ENCODE peak calls at places on chromosomes 1 and 21, in seven cellular contexts. One of them, this sample, is unnamed.

GRCh38 chr1:201103666-201104065 is 8.6 kb downstream of the CACNA1S start:
- DNase-seq in transverse colon: no peak
- DNase-seq in GM23338: no peak
- DNase-seq in stomach: no peak
- DNase-seq in breast epithelium: no peak
- DNase-seq in K562: no peak
- DNase-seq in HCT116: no peak
- DNase-seq in this sample: no peak

GRCh38 chr1:184513966-184514365 is 127.1 kb downstream of the C1orf21 start:
- DNase-seq in GM23338: no peak
- DNase-seq in stomach: no peak
- DNase-seq in breast epithelium: no peak
- DNase-seq in K562: no peak
- DNase-seq in HCT116: no peak
- DNase-seq in transverse colon: no peak
- DNase-seq in this sample: peak; percentile 75

GRCh38 chr1:239823852-239824251 is 267.8 kb upstream of the FMN2 start:
- DNase-seq in K562: no peak
- DNase-seq in stomach: no peak
- DNase-seq in HCT116: no peak
- DNase-seq in transverse colon: no peak
- DNase-seq in breast epithelium: no peak
- DNase-seq in GM23338: no peak
- DNase-seq in this sample: no peak

GRCh38 chr1:100134872-100135271 is 1.9 kb downstream of the TRMT13 start:
- DNase-seq in HCT116: no peak
- DNase-seq in stomach: no peak
- DNase-seq in GM23338: no peak
- DNase-seq in K562: peak; percentile 23
- DNase-seq in transverse colon: no peak
- DNase-seq in breast epithelium: no peak
- DNase-seq in this sample: no peak

GRCh38 chr21:37582613-37583012 is 216.0 kb downstream of the DYRK1A start:
- DNase-seq in GM23338: peak; percentile 40
- DNase-seq in breast epithelium: no peak
- DNase-seq in K562: peak; percentile 78
- DNase-seq in transverse colon: no peak
- DNase-seq in HCT116: peak; percentile 18
- DNase-seq in stomach: no peak
- DNase-seq in this sample: no peak

GRCh38 chr21:28283652-28284490 is 708.8 kb downstream of the LTN1 start:
- DNase-seq in GM23338: no peak
- DNase-seq in breast epithelium: no peak
- DNase-seq in stomach: no peak
- DNase-seq in K562: no peak
- DNase-seq in HCT116: no peak
- DNase-seq in transverse colon: no peak
- DNase-seq in this sample: no peak

GRCh38 chr1:19921310-19921709 is 2.1 kb downstream of the PLA2G2E start:
- DNase-seq in transverse colon: peak; percentile 64
- DNase-seq in GM23338: no peak
- DNase-seq in breast epithelium: no peak
- DNase-seq in K562: no peak
- DNase-seq in HCT116: no peak
- DNase-seq in stomach: no peak
- DNase-seq in this sample: no peak

GRCh38 chr1:198935371-198935921 is 296.6 kb downstream of the PTPRC start:
- DNase-seq in GM23338: peak; percentile 16
- DNase-seq in K562: peak; percentile 2
- DNase-seq in HCT116: peak; percentile 98
- DNase-seq in transverse colon: peak; percentile 65
- DNase-seq in stomach: peak; percentile 69
- DNase-seq in breast epithelium: peak; percentile 51
- DNase-seq in this sample: peak; percentile 74

GRCh38 chr1:76351655-76352054 is 277.1 kb downstream of the ST6GALNAC3 start:
- DNase-seq in GM23338: no peak
- DNase-seq in transverse colon: no peak
- DNase-seq in K562: no peak
- DNase-seq in HCT116: no peak
- DNase-seq in stomach: no peak
- DNase-seq in breast epithelium: no peak
- DNase-seq in this sample: no peak

GRCh38 chr1:175536369-175536768 is 207.0 kb downstream of the TNR start:
- DNase-seq in GM23338: no peak
- DNase-seq in breast epithelium: no peak
- DNase-seq in HCT116: no peak
- DNase-seq in stomach: no peak
- DNase-seq in K562: no peak
- DNase-seq in transverse colon: no peak
- DNase-seq in this sample: no peak

GRCh38 chr1:106620521-106620954 is 435.9 kb upstream of the PRMT6 start:
- DNase-seq in transverse colon: no peak
- DNase-seq in breast epithelium: no peak
- DNase-seq in K562: no peak
- DNase-seq in GM23338: no peak
- DNase-seq in HCT116: no peak
- DNase-seq in stomach: no peak
- DNase-seq in this sample: peak; percentile 70

GRCh38 chr21:44071359-44072104 is 35.7 kb upstream of the PWP2 start:
- DNase-seq in K562: no peak
- DNase-seq in HCT116: no peak
- DNase-seq in GM23338: peak; percentile 38
- DNase-seq in breast epithelium: no peak
- DNase-seq in stomach: no peak
- DNase-seq in transverse colon: no peak
- DNase-seq in this sample: no peak

GRCh38 chr1:92038695-92039346 is 9.0 kb downstream of the EPHX4 start:
- DNase-seq in HCT116: no peak
- DNase-seq in transverse colon: no peak
- DNase-seq in K562: no peak
- DNase-seq in stomach: no peak
- DNase-seq in GM23338: no peak
- DNase-seq in breast epithelium: no peak
- DNase-seq in this sample: no peak

GRCh38 chr1:159922499-159923202 is 2.7 kb downstream of the TAGLN2 start:
- DNase-seq in GM23338: no peak
- DNase-seq in stomach: peak; percentile 51
- DNase-seq in K562: peak; percentile 39
- DNase-seq in breast epithelium: no peak
- DNase-seq in HCT116: no peak
- DNase-seq in transverse colon: peak; percentile 66
- DNase-seq in this sample: peak; percentile 75

DNA sequence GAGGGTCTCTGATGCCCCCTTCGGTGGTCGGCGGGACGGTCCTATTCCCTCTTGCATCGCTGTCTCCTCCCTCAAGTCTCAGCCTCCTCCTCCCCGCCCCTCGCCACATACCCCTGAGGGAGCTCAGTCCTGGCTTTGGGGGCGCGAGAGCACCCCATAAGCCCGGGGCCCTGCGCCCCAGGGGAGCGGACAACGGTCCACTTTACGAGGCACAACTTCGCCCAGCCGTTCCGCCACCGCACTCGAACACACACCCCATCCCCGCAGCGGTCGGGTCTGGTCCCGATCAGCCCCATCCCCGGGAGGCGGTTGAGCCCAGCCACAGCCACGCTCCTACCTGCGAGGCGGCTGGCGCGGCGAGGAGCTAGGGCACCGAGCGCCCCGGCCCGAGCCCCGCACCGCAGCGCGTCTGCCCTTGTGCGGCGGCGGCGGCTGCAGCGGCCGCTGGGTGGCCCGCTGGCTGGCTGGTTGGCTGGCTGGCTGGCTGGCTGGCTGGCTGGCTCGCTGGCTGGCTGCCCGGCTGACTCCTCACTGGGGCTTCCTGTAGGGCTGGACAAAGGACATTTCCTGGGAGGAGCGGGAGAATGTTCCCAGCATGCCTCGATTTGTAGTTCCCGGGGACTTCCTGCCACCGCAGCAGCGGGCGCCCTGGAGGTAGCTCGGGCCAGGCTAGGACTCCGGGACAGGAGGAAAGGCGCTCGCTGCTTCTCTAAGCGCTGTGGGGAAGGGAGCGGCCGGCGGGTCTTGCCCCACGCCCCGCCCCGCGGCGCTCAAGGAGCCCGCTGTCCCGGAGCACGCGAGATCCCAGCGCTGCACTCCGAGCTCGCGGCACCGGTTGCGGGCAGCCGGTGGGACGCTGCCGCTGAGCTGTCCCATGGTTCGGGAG is at the start of gene ZNF697:
- DNase-seq in breast epithelium: peak; percentile 95
- DNase-seq in transverse colon: peak; percentile 97
- DNase-seq in HCT116: peak; percentile 89
- DNase-seq in stomach: peak; percentile 99
- DNase-seq in K562: peak; percentile 96
- DNase-seq in GM23338: peak; percentile 97
- DNase-seq in this sample: peak; percentile 99
- H3K27ac ChIP-seq in breast epithelium: peak within 1 kb of the TSS; percentile 98
- H3K27ac ChIP-seq in transverse colon: peak within 1 kb of the TSS; percentile 93
- H3K27ac ChIP-seq in HCT116: peak within 1 kb of the TSS; percentile 63
- H3K27ac ChIP-seq in stomach: peak within 1 kb of the TSS; percentile 88
- H3K27ac ChIP-seq in K562: peak within 1 kb of the TSS; percentile 71
- H3K27ac ChIP-seq in GM23338: peak within 1 kb of the TSS; percentile 94
- H3K27ac ChIP-seq in this sample: peak within 1 kb of the TSS; percentile 87

GRCh38 chr1:63615809-63616420 is 22.7 kb downstream of the PGM1 start:
- DNase-seq in HCT116: peak; percentile 58
- DNase-seq in K562: peak; percentile 73
- DNase-seq in stomach: peak; percentile 65
- DNase-seq in GM23338: peak; percentile 86
- DNase-seq in breast epithelium: peak; percentile 59
- DNase-seq in transverse colon: peak; percentile 52
- DNase-seq in this sample: peak; percentile 73

GRCh38 chr1:63612971-63613370 is 19.8 kb downstream of the PGM1 start:
- DNase-seq in GM23338: no peak
- DNase-seq in breast epithelium: no peak
- DNase-seq in HCT116: no peak
- DNase-seq in stomach: no peak
- DNase-seq in transverse colon: no peak
- DNase-seq in K562: no peak
- DNase-seq in this sample: no peak

GRCh38 chr1:63611231-63611630 is 18.0 kb downstream of the PGM1 start:
- DNase-seq in GM23338: no peak
- DNase-seq in breast epithelium: no peak
- DNase-seq in stomach: no peak
- DNase-seq in K562: no peak
- DNase-seq in transverse colon: no peak
- DNase-seq in HCT116: no peak
- DNase-seq in this sample: no peak

GRCh38 chr1:63617450-63617849 is 24.2 kb downstream of the PGM1 start:
- DNase-seq in K562: no peak
- DNase-seq in GM23338: no peak
- DNase-seq in transverse colon: no peak
- DNase-seq in HCT116: no peak
- DNase-seq in stomach: no peak
- DNase-seq in breast epithelium: no peak
- DNase-seq in this sample: no peak

DNA sequence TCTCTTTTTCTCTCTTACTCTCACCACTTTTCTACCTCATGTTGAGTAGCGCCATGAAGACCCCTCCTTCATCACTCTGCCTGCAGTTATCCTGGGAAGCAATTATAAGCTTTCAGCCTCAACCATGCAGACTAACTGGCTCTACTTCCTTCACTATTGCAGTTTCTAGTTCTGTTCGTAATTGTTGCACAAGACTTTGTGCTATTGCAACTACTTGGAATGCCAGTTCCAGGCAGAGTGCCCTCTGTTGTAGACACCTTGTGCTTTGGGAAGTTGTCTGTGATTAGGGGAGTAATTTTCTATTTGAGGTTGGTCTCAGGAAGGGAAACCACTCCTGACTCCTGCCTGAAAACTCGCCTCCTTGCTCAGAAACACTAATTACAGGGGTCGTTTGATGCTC is 19.4 kb downstream of the PGM1 start:
- DNase-seq in transverse colon: no peak
- DNase-seq in GM23338: no peak
- DNase-seq in HCT116: no peak
- DNase-seq in K562: no peak
- DNase-seq in breast epithelium: peak; percentile 31
- DNase-seq in stomach: no peak
- DNase-seq in this sample: no peak
- TF ChIP-seq CTCF in transverse colon: no peak
- TF ChIP-seq CTCF in GM23338: no peak
- TF ChIP-seq CTCF in HCT116: no peak
- TF ChIP-seq CTCF in K562: no peak
- TF ChIP-seq CTCF in breast epithelium: no peak
- TF ChIP-seq CTCF in stomach: no peak
- TF ChIP-seq CTCF in this sample: no peak

DNA sequence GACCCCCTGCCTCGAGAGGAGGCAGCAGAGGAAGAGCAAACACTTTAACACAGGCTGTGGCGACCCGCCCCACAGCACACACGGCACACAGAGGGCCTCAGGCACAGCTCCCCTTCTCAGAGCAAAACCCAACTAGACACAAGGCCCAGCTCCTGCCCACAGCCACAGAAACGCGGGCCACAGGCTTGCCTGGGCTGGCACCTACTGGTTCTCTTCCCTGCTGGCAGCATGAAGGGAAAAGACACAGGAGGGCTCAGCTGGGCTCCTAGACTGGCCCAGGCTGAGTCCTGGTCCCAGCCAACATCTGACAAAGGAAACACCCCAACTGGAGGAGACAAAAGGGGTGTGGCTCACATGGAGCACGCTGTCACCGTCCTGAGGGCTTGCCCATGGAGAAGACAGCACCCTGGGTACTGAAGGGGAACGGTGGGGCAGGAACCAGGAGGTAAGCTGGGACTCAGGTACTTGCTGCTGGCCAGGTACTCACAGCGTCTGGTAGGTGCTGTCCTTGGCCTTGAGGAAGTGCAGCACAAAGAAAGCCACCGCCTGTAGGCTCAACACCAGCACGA is 3.5 kb downstream of the CD164L2 start:
- DNase-seq in breast epithelium: no peak
- DNase-seq in HCT116: no peak
- DNase-seq in GM23338: no peak
- DNase-seq in K562: no peak
- DNase-seq in transverse colon: no peak
- DNase-seq in stomach: no peak
- DNase-seq in this sample: no peak
- TF ChIP-seq POLR2AphosphoS5 in breast epithelium: no peak
- TF ChIP-seq POLR2AphosphoS5 in HCT116: no peak
- TF ChIP-seq POLR2AphosphoS5 in GM23338: no peak
- TF ChIP-seq POLR2AphosphoS5 in K562: no peak
- TF ChIP-seq POLR2AphosphoS5 in transverse colon: no peak
- TF ChIP-seq POLR2AphosphoS5 in stomach: no peak
- TF ChIP-seq POLR2AphosphoS5 in this sample: no peak

GRCh38 chr1:46044116-46044515 is 88.3 kb downstream of the PIK3R3 start:
- DNase-seq in breast epithelium: no peak
- DNase-seq in K562: no peak
- DNase-seq in GM23338: no peak
- DNase-seq in stomach: no peak
- DNase-seq in HCT116: no peak
- DNase-seq in transverse colon: no peak
- DNase-seq in this sample: peak; percentile 21

GRCh38 chr1:46043491-46044017 is 88.9 kb downstream of the PIK3R3 start:
- DNase-seq in HCT116: no peak
- DNase-seq in transverse colon: peak; percentile 28
- DNase-seq in K562: no peak
- DNase-seq in stomach: no peak
- DNase-seq in breast epithelium: no peak
- DNase-seq in GM23338: peak; percentile 83
- DNase-seq in this sample: peak; percentile 43

GRCh38 chr1:46039571-46040052 is 92.8 kb downstream of the PIK3R3 start:
- DNase-seq in K562: peak; percentile 29
- DNase-seq in HCT116: no peak
- DNase-seq in stomach: no peak
- DNase-seq in transverse colon: peak; percentile 39
- DNase-seq in GM23338: no peak
- DNase-seq in breast epithelium: no peak
- DNase-seq in this sample: peak; percentile 67

GRCh38 chr1:46041551-46041950 is 90.9 kb downstream of the PIK3R3 start:
- DNase-seq in GM23338: no peak
- DNase-seq in K562: no peak
- DNase-seq in HCT116: no peak
- DNase-seq in stomach: no peak
- DNase-seq in breast epithelium: no peak
- DNase-seq in transverse colon: no peak
- DNase-seq in this sample: no peak

GRCh38 chr1:46041974-46042373 is 90.5 kb downstream of the PIK3R3 start:
- DNase-seq in breast epithelium: no peak
- DNase-seq in K562: no peak
- DNase-seq in stomach: no peak
- DNase-seq in transverse colon: no peak
- DNase-seq in GM23338: no peak
- DNase-seq in HCT116: no peak
- DNase-seq in this sample: no peak
- H3K27ac ChIP-seq in breast epithelium: no peak overlapping the region
- H3K27ac ChIP-seq in K562: no peak overlapping the region
- H3K27ac ChIP-seq in stomach: no peak overlapping the region
- H3K27ac ChIP-seq in transverse colon: no peak overlapping the region
- H3K27ac ChIP-seq in GM23338: no peak overlapping the region
- H3K27ac ChIP-seq in HCT116: no peak overlapping the region
- H3K27ac ChIP-seq in this sample: no peak overlapping the region